ENCODE peak calls at places on chromosomes 16 and 17, in seven cellular contexts. One of them, this sample, is unnamed.

GRCh38 chr16:9092282-9092962 is 978 bp downstream of the HAPSTR1 start:
- DNase-seq in spleen: peak
- DNase-seq in lower leg skin: peak
- DNase-seq in A549: no peak
- DNase-seq in stomach: peak
- DNase-seq in IMR-90: no peak
- DNase-seq in adrenal gland: peak
- DNase-seq in this sample: peak

GRCh38 chr16:57266531-57267268 is 17.8 kb downstream of the PLLP start:
- DNase-seq in stomach: peak
- DNase-seq in IMR-90: no peak
- DNase-seq in A549: no peak
- DNase-seq in lower leg skin: no peak
- DNase-seq in adrenal gland: no peak
- DNase-seq in spleen: no peak
- DNase-seq in this sample: peak

GRCh38 chr17:2393184-2393953 is 7.5 kb downstream of the MNT start:
- DNase-seq in IMR-90: peak
- DNase-seq in A549: peak
- DNase-seq in stomach: peak
- DNase-seq in spleen: peak
- DNase-seq in adrenal gland: peak
- DNase-seq in lower leg skin: peak
- DNase-seq in this sample: peak

GRCh38 chr17:82528484-82529265 is 9.1 kb downstream of the FOXK2 start:
- DNase-seq in lower leg skin: peak
- DNase-seq in A549: peak
- DNase-seq in IMR-90: peak
- DNase-seq in adrenal gland: peak
- DNase-seq in spleen: no peak
- DNase-seq in stomach: peak
- DNase-seq in this sample: peak

GRCh38 chr16:14562691-14563491 is 67.2 kb downstream of the PARN start:
- DNase-seq in stomach: peak
- DNase-seq in lower leg skin: peak
- DNase-seq in adrenal gland: peak
- DNase-seq in IMR-90: peak
- DNase-seq in spleen: no peak
- DNase-seq in A549: peak
- DNase-seq in this sample: no peak

GRCh38 chr16:90046971-90047713 is 27.9 kb upstream of the DBNDD1 start:
- DNase-seq in stomach: peak
- DNase-seq in adrenal gland: peak
- DNase-seq in IMR-90: peak
- DNase-seq in spleen: no peak
- DNase-seq in A549: no peak
- DNase-seq in lower leg skin: no peak
- DNase-seq in this sample: no peak

GRCh38 chr17:9484789-9485188 is 90.8 kb downstream of the STX8 start:
- DNase-seq in adrenal gland: no peak
- DNase-seq in IMR-90: peak
- DNase-seq in stomach: no peak
- DNase-seq in lower leg skin: no peak
- DNase-seq in spleen: no peak
- DNase-seq in A549: no peak
- DNase-seq in this sample: no peak

GRCh38 chr16:85459529-85460251 is 153.4 kb upstream of the GSE1 start:
- DNase-seq in adrenal gland: no peak
- DNase-seq in IMR-90: no peak
- DNase-seq in lower leg skin: peak
- DNase-seq in A549: no peak
- DNase-seq in stomach: peak
- DNase-seq in spleen: no peak
- DNase-seq in this sample: no peak

GRCh38 chr17:57016764-57017116 is 38.8 kb downstream of the SCPEP1 start:
- DNase-seq in adrenal gland: no peak
- DNase-seq in A549: no peak
- DNase-seq in IMR-90: peak
- DNase-seq in stomach: no peak
- DNase-seq in lower leg skin: no peak
- DNase-seq in spleen: no peak
- DNase-seq in this sample: no peak

GRCh38 chr16:74026373-74027281 is 270.0 kb upstream of the PSMD7 start:
- DNase-seq in stomach: no peak
- DNase-seq in spleen: no peak
- DNase-seq in IMR-90: no peak
- DNase-seq in adrenal gland: no peak
- DNase-seq in lower leg skin: no peak
- DNase-seq in A549: no peak
- DNase-seq in this sample: no peak

GRCh38 chr17:340074-340473 is 12.5 kb downstream of the RPH3AL start:
- DNase-seq in stomach: no peak
- DNase-seq in adrenal gland: no peak
- DNase-seq in spleen: peak
- DNase-seq in IMR-90: no peak
- DNase-seq in lower leg skin: no peak
- DNase-seq in A549: no peak
- DNase-seq in this sample: peak

DNA sequence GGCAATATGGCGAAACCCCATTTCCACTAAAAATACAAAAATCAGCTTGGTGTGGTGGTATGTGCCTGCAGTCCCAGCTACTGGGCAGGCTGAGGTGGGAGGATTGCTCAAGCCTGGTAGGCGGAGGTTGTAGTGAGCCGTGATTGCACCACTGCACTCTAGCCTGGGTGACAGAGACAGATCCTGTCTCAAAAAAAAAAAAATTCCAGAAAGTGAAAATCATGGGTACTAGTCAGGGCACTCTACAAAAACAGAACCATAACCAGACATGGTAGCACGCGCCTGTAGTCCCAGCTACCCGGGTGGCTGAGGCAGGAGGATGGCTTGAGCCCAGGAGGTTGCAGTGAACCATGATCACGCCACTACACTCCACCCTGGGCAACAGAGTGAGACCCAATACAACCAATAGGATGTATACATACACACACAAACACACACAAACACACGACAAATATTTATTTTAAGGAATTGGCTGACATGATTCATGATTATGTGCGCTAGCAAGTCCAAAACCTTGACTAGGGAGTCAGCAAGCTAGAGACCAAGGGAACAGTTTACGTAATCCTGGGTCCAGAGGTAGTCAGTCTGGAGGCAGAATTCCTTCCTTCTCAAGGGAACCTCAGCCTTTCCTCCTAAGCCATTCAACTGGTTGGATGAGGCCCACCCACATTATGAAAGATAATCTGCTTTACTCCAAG is 11.6 kb upstream of the GP1BA start:
- DNase-seq in adrenal gland: no peak
- DNase-seq in A549: no peak
- DNase-seq in spleen: no peak
- DNase-seq in stomach: no peak
- DNase-seq in IMR-90: peak
- DNase-seq in lower leg skin: no peak
- DNase-seq in this sample: no peak
- TF ChIP-seq POLR2A in adrenal gland: no peak
- TF ChIP-seq POLR2A in A549: no peak
- TF ChIP-seq POLR2A in spleen: no peak
- TF ChIP-seq POLR2A in stomach: no peak
- TF ChIP-seq POLR2A in IMR-90: no peak
- TF ChIP-seq POLR2A in lower leg skin: no peak
- TF ChIP-seq POLR2A in this sample: no peak

GRCh38 chr17:47708312-47708863 is 14.4 kb downstream of the TBKBP1 start:
- DNase-seq in adrenal gland: no peak
- DNase-seq in IMR-90: no peak
- DNase-seq in lower leg skin: no peak
- DNase-seq in A549: no peak
- DNase-seq in stomach: no peak
- DNase-seq in spleen: peak
- DNase-seq in this sample: no peak
- H3K4me3 ChIP-seq in adrenal gland: no peak
- H3K4me3 ChIP-seq in IMR-90: no peak
- H3K4me3 ChIP-seq in lower leg skin: no peak
- H3K4me3 ChIP-seq in A549: no peak
- H3K4me3 ChIP-seq in stomach: peak
- H3K4me3 ChIP-seq in spleen: no peak
- H3K4me3 ChIP-seq in this sample: peak

GRCh38 chr16:66549284-66550131 is at the start of gene TK2:
- DNase-seq in adrenal gland: peak
- DNase-seq in IMR-90: peak
- DNase-seq in stomach: peak
- DNase-seq in A549: peak
- DNase-seq in spleen: peak
- DNase-seq in lower leg skin: no peak
- DNase-seq in this sample: peak
- TF ChIP-seq POLR2A in adrenal gland: peak
- TF ChIP-seq POLR2A in IMR-90: peak
- TF ChIP-seq POLR2A in stomach: no peak
- TF ChIP-seq POLR2A in A549: peak
- TF ChIP-seq POLR2A in spleen: no peak
- TF ChIP-seq POLR2A in lower leg skin: no peak
- TF ChIP-seq POLR2A in this sample: no peak

GRCh38 chr17:39599006-39599664 is 8.6 kb downstream of the NEUROD2 start:
- DNase-seq in stomach: no peak
- DNase-seq in adrenal gland: no peak
- DNase-seq in lower leg skin: no peak
- DNase-seq in A549: no peak
- DNase-seq in IMR-90: no peak
- DNase-seq in spleen: no peak
- DNase-seq in this sample: no peak
- H3K4me3 ChIP-seq in stomach: no peak
- H3K4me3 ChIP-seq in adrenal gland: no peak
- H3K4me3 ChIP-seq in lower leg skin: no peak
- H3K4me3 ChIP-seq in A549: peak
- H3K4me3 ChIP-seq in IMR-90: no peak
- H3K4me3 ChIP-seq in spleen: no peak
- H3K4me3 ChIP-seq in this sample: no peak

GRCh38 chr17:17204041-17204591 is 2.0 kb downstream of the PLD6 start:
- DNase-seq in lower leg skin: peak
- DNase-seq in spleen: no peak
- DNase-seq in A549: no peak
- DNase-seq in IMR-90: no peak
- DNase-seq in adrenal gland: peak
- DNase-seq in stomach: peak
- DNase-seq in this sample: peak

GRCh38 chr17:17204635-17205231 is 1.4 kb downstream of the PLD6 start:
- DNase-seq in A549: no peak
- DNase-seq in adrenal gland: no peak
- DNase-seq in IMR-90: no peak
- DNase-seq in lower leg skin: no peak
- DNase-seq in spleen: no peak
- DNase-seq in stomach: no peak
- DNase-seq in this sample: no peak

GRCh38 chr17:17206149-17206912 is at the start of gene PLD6:
- DNase-seq in lower leg skin: peak
- DNase-seq in A549: peak
- DNase-seq in stomach: peak
- DNase-seq in adrenal gland: peak
- DNase-seq in IMR-90: peak
- DNase-seq in spleen: peak
- DNase-seq in this sample: peak

GRCh38 chr17:17206913-17207368 is 808 bp upstream of the PLD6 start:
- DNase-seq in IMR-90: no peak
- DNase-seq in spleen: no peak
- DNase-seq in adrenal gland: no peak
- DNase-seq in A549: no peak
- DNase-seq in lower leg skin: peak
- DNase-seq in stomach: no peak
- DNase-seq in this sample: no peak

DNA sequence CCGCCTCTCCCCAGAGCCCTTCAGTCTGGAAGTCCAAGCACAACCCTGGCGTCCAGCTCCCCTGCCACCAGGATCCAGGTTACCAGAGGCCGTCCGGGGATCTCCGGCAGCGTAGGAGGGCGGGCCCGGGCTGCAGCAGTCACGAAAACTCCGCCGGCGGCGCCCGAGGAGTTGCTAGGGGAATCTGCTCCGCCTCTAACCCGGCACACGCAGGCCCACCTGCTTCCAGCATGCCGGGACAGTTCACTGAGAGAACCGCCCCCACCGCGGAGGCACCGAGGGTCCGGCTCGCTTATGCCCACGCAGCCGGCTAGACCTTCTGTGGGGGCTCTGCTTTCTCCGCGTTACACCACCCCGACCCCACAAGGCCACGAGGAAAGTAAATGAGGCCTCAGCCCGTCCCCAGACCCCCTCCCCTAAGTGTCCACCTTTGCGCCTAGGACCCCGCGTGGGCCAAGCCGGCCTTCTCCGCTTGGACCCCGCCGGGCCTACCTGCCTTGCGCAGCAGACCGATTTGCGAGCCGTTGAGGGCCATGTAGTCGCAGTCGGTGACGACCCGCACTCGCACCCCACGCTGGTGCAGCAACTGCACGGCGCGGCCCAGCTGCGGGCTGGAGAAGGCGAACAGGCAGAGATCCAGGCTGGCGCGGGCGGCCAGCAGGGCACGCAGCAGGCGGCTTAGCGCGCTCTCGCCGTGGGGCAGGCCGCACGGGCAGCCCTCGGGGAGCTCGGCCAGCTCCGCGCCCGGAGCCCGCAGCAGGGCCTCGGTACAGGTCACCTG is 575 bp downstream of the PLD6 start:
- DNase-seq in adrenal gland: peak
- DNase-seq in spleen: peak
- DNase-seq in IMR-90: peak
- DNase-seq in stomach: peak
- DNase-seq in A549: peak
- DNase-seq in lower leg skin: peak
- DNase-seq in this sample: no peak
- TF ChIP-seq POLR2A in adrenal gland: peak
- TF ChIP-seq POLR2A in spleen: no peak
- TF ChIP-seq POLR2A in IMR-90: no peak
- TF ChIP-seq POLR2A in stomach: no peak
- TF ChIP-seq POLR2A in A549: no peak
- TF ChIP-seq POLR2A in lower leg skin: no peak
- TF ChIP-seq POLR2A in this sample: no peak